ENCODE peak calls at places on chromosomes 1 and 21, in five cellular contexts. X is small intestine; F is PC-3; K is naive thymus-derived CD4-positive, alpha-beta T cell; U is ovary. V is an unnamed sample. For H3K4me1, the result is how much of the 10 kb centered on the place peaks cover.

GRCh38 chr1:119968068-119968492 is 71.8 kb upstream of the ADAM30 start:
- DNase-seq in X (peak), F (peak), K (peak), U (no peak), V (peak)

GRCh38 chr1:36843027-36843426 is 191.3 kb downstream of the GRIK3 start:
- DNase-seq in X (no peak), F (no peak), K (no peak), U (no peak), V (no peak)

GRCh38 chr1:2972011-2972878 is 49.0 kb upstream of the ACTRT2 start:
- DNase-seq in X (no peak), F (no peak), K (no peak), U (no peak), V (no peak)

GRCh38 chr1:232226197-232226681 is 403.7 kb downstream of the SIPA1L2 start:
- DNase-seq in X (peak), F (peak), K (peak), U (no peak), V (peak)

GRCh38 chr1:5961601-5962000 is 30.6 kb downstream of the NPHP4 start:
- DNase-seq in X (no peak), F (no peak), K (no peak), U (no peak), V (no peak)

GRCh38 chr21:26099610-26100219 is 70.9 kb downstream of the APP start:
- DNase-seq in X (no peak), F (no peak), K (no peak), U (no peak), V (no peak)

GRCh38 chr1:24860841-24861240 is 69.2 kb downstream of the RUNX3 start:
- DNase-seq in X (peak), F (no peak), K (no peak), U (no peak), V (no peak)

GRCh38 chr1:91608876-91609275 is 108.2 kb downstream of the CDC7 start:
- DNase-seq in X (no peak), F (peak), K (no peak), U (no peak), V (no peak)

GRCh38 chr1:201892211-201892610 is 3.5 kb downstream of the SHISA4 start:
- DNase-seq in X (no peak), F (no peak), K (no peak), U (no peak), V (no peak)

GRCh38 chr1:226608699-226609505 is 60.3 kb downstream of the STUM start:
- DNase-seq in X (peak), F (peak), K (peak), U (no peak), V (peak)

GRCh38 chr1:179108644-179109043 is 26.8 kb downstream of the TOR3A start:
- DNase-seq in X (no peak), F (no peak), K (no peak), U (no peak), V (no peak)

GRCh38 chr1:118333601-118334241 is 148.7 kb upstream of the SPAG17 start:
- DNase-seq in X (no peak), F (no peak), K (no peak), U (no peak), V (no peak)

GRCh38 chr1:221439734-221440436 is 302.0 kb downstream of the DUSP10 start:
- DNase-seq in X (no peak), F (peak), K (no peak), U (no peak), V (peak)

GRCh38 chr1:178895928-178896327 is 25.1 kb upstream of the ANGPTL1 start:
- DNase-seq in X (no peak), F (no peak), K (no peak), U (no peak), V (no peak)

GRCh38 chr1:20551945-20552727 is at the start of gene FAM43B:
- DNase-seq in X (no peak), F (no peak), K (no peak), U (no peak), V (no peak)

GRCh38 chr1:116769561-116769977 is 15.3 kb downstream of the CD2 start:
- DNase-seq in X (peak), F (peak), K (peak), U (no peak), V (peak)

GRCh38 chr1:167849656-167850055 is 64.3 kb downstream of the ADCY10 start:
- DNase-seq in X (no peak), F (no peak), K (no peak), U (no peak), V (no peak)

GRCh38 chr1:67479146-67479891 is 49.1 kb upstream of the SERBP1 start:
- DNase-seq in X (no peak), F (peak), K (no peak), U (peak), V (no peak)

GRCh38 chr1:44314401-44314800 is 40.7 kb downstream of the ERI3 start:
- DNase-seq in X (no peak), F (no peak), K (no peak), U (no peak), V (no peak)

GRCh38 chr1:228646717-228647522 is 88.4 kb upstream of the RHOU start:
- DNase-seq in X (peak), F (peak), K (peak), U (peak), V (peak)

DNA sequence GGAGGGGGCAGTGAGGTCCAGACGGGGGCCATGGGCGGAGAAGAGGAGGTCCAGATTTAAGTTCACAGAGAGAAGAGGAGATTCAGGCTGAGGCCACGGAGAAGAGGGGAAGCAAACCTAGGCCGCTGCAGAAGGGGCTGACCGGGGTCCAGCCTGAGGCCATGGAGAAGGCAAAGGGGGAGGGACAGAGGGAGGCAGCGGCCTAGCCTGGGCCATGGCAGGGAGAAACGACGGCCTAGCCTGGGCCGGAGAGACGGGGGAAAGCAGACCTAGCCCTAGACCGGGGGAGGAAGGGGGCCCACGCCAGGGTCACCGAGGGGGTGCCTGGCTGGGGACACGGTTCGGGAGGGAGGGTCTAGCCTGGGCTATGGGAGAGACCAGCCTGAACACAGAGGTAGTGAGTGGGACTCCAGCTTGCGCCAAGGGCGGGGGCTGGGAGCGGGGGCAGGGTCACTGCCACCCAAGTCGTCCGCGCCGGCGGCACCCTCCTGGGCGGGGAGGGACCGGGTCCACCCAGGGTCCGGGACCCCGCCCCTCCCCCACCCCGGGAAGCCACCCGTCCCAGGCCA is 462 bp downstream of the CAPZB start:
- DNase-seq in X (no peak), F (no peak), K (no peak), U (no peak), V (no peak)
- H3K4me1 ChIP-seq in X (under half), F (under half), K (half or more), U (under half), V (half or more)

GRCh38 chr1:214282696-214283225 is 1.8 kb downstream of the SMYD2 start:
- DNase-seq in X (no peak), F (no peak), K (no peak), U (no peak), V (no peak)
- H3K4me3 ChIP-seq in X (no peak), F (peak), K (peak), U (no peak), V (no peak)

GRCh38 chr1:9249534-9250335 is 15.2 kb downstream of the H6PD start:
- DNase-seq in X (peak), F (peak), K (no peak), U (peak), V (no peak)
- H3K4me1 ChIP-seq in X (under half), F (under half), K (under half), U (under half), V (under half)

GRCh38 chr1:220184503-220184902 is 87.8 kb downstream of the RAB3GAP2 start:
- DNase-seq in X (no peak), F (no peak), K (no peak), U (no peak), V (no peak)

GRCh38 chr1:220186752-220187151 is 85.5 kb downstream of the RAB3GAP2 start:
- DNase-seq in X (no peak), F (no peak), K (no peak), U (no peak), V (no peak)

GRCh38 chr1:220182081-220182480 is 88.1 kb downstream of the IARS2 start:
- DNase-seq in X (no peak), F (no peak), K (no peak), U (no peak), V (no peak)

DNA sequence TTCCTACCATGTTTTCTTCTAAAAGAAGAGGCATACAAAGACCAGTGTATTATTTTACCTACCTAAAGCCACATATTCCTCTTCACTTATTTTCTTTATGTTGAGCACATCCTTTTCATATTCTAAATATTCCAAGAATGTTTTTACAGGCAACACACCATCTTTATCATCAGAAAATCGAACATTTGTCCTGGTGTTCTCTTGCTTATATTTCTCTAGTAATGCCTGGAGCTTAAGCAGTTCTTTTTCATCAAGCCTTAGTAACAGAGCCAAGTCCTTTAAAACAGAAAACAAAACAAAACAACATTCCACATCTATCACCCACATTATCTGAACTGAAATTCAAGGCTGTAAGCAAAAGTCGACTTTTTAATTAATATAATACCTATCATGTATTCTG is 88.7 kb downstream of the IARS2 start:
- DNase-seq in X (no peak), F (no peak), K (no peak), U (no peak), V (no peak)
- H3K4me3 ChIP-seq in X (no peak), F (no peak), K (no peak), U (no peak), V (no peak)

DNA sequence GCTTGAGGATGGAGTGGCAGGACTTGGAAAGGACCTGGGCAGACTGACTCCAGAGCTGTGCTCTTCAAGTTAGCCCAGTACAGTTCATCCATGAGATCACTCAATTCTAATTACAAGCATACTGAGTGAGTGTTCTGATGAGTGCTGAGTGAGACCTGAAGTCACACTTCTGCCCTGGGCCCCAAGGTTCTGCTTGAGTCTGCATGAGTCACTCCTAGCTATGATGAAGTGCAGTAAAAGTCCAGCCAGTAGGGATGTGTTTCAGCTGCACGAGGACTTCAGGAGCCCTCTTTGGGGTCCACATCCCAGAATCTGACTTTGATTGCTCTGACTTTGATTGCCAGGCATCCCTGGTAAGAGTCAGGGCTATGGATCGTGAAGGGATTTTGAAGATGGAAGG is 35.8 kb downstream of the PLEKHA6 start:
- DNase-seq in X (peak), F (peak), K (no peak), U (no peak), V (no peak)
- H3K4me1 ChIP-seq in X (under half), F (under half), K (under half), U (under half), V (under half)